ENCODE peak calls at places on chromosomes 16 and 17, in eight cellular contexts. D is A673; E is activated CD8-positive, alpha-beta T cell treated with anti-CD3 and anti-CD28 coated beads for 36 hours; P is sciatic nerve; C is spleen; L is right lobe of liver; Z is activated CD4-positive, alpha-beta T cell treated with anti-CD3 and anti-CD28 coated beads for 1 hour; F is NCI-H2081. A is an unnamed sample.

GRCh38 chr17:9090641-9091096 is 69.4 kb downstream of the NTN1 start:
- DNase-seq in P (no peak), Z (no peak), L (no peak), C (no peak), F (no peak), E (no peak), D (no peak), A (no peak)

GRCh38 chr16:50814541-50814940 is 72.7 kb downstream of the CYLD start:
- DNase-seq in C (no peak), E (no peak), L (no peak), P (peak; percentile 25), F (no peak), Z (no peak), D (no peak), A (no peak)

GRCh38 chr17:10751569-10751968 is 21.7 kb upstream of the TMEM220 start:
- DNase-seq in L (no peak), F (no peak), C (no peak), D (no peak), P (no peak), Z (no peak), E (no peak), A (no peak)

GRCh38 chr17:13599808-13600398 is 1.8 kb downstream of the HS3ST3A1 start:
- DNase-seq in L (no peak), P (no peak), D (no peak), C (no peak), F (no peak), Z (no peak), E (no peak), A (no peak)

GRCh38 chr16:54930034-54930938 is at the start of gene IRX5:
- DNase-seq in P (peak; percentile 88), E (peak; percentile 49), F (peak; percentile 54), Z (no peak), C (peak; percentile 86), D (peak; percentile 98), L (peak; percentile 74), A (peak; percentile 94)

GRCh38 chr17:28334666-28335200 is 539 bp downstream of the IFT20 start:
- DNase-seq in L (no peak), D (no peak), E (peak; percentile 28), C (no peak), F (no peak), P (no peak), Z (no peak), A (no peak)

GRCh38 chr17:45006927-45007461 is 38.9 kb upstream of the C1QL1 start:
- DNase-seq in E (no peak), C (no peak), F (no peak), L (no peak), D (no peak), Z (no peak), P (no peak), A (no peak)

GRCh38 chr16:28192811-28193529 is 18.8 kb downstream of the XPO6 start:
- DNase-seq in P (no peak), C (peak; percentile 92), D (peak; percentile 77), F (no peak), E (peak; percentile 94), Z (peak; percentile 55), L (no peak), A (no peak)

GRCh38 chr17:82502207-82502606 is 17.3 kb upstream of the FOXK2 start:
- DNase-seq in F (no peak), D (no peak), Z (no peak), E (no peak), C (no peak), L (peak; percentile 78), P (no peak), A (no peak)

GRCh38 chr17:38442548-38442947 is 14.3 kb downstream of the ARHGAP23 start:
- DNase-seq in C (no peak), D (no peak), F (no peak), E (no peak), P (no peak), L (peak; percentile 27), Z (no peak), A (no peak)

GRCh38 chr16:78995441-78995840 is 605.1 kb downstream of the MAF start:
- DNase-seq in C (no peak), P (no peak), F (no peak), L (no peak), D (no peak), Z (no peak), E (no peak), A (no peak)

GRCh38 chr16:4685292-4685691 is 8.1 kb upstream of the NUDT16L1 start:
- DNase-seq in L (peak; percentile 69), P (no peak), E (no peak), C (peak; percentile 73), Z (no peak), D (no peak), F (no peak), A (no peak)

GRCh38 chr17:66724581-66725341 is 110.2 kb upstream of the CACNG5 start:
- DNase-seq in L (no peak), Z (no peak), D (no peak), F (peak; percentile 79), P (no peak), C (no peak), E (no peak), A (no peak)